ENCODE peak calls at places on chromosome 16, in eight cellular contexts. P is fibroblast of mammary gland, O is AG04449, D is K562, E is mesenchymal stem cell, N is left ventricle myocardium inferior, U is AG10803, G is uterus. J is an unnamed sample.

GRCh38 chr16:67399218-67399733 is 6.0 kb upstream of the TPPP3 start:
- DNase-seq in P (no peak), O (no peak), D (peak; percentile 81), E (peak; percentile 50), N (no peak), U (no peak), G (peak; percentile 56), J (no peak)

GRCh38 chr16:20617271-20617670 is 41.1 kb upstream of the ACSM2B start:
- DNase-seq in P (no peak), O (no peak), D (no peak), E (no peak), N (no peak), U (no peak), G (no peak), J (no peak)

GRCh38 chr16:86498155-86498651 is 12.1 kb upstream of the FOXF1 start:
- DNase-seq in P (no peak), O (no peak), D (no peak), E (peak; percentile 78), N (no peak), U (no peak), G (no peak), J (no peak)

GRCh38 chr16:88824256-88825077 is 12.7 kb upstream of the APRT start:
- DNase-seq in P (no peak), O (no peak), D (no peak), E (no peak), N (no peak), U (no peak), G (no peak), J (no peak)

GRCh38 chr16:177394-177822 is 928 bp downstream of the HBA1 start:
- DNase-seq in P (peak; percentile 38), O (no peak), D (no peak), E (no peak), N (peak; percentile 29), U (no peak), G (no peak), J (no peak)

GRCh38 chr16:55471448-55472097 is 7.4 kb upstream of the MMP2 start:
- DNase-seq in P (peak; percentile 90), O (peak; percentile 60), D (no peak), E (peak; percentile 86), N (no peak), U (peak; percentile 81), G (no peak), J (peak; percentile 85)

GRCh38 chr16:10228779-10229178 is 46.6 kb upstream of the GRIN2A start:
- DNase-seq in P (no peak), O (no peak), D (no peak), E (no peak), N (no peak), U (no peak), G (no peak), J (no peak)

GRCh38 chr16:57906385-57907316 is 64.3 kb downstream of the CNGB1 start:
- DNase-seq in P (no peak), O (no peak), D (no peak), E (no peak), N (no peak), U (peak; percentile 23), G (no peak), J (no peak)

GRCh38 chr16:71214771-71215381 is 15.6 kb downstream of the HYDIN start:
- DNase-seq in P (peak; percentile 0), O (no peak), D (peak; percentile 8), E (no peak), N (no peak), U (no peak), G (no peak), J (peak; percentile 37)

GRCh38 chr16:54582631-54583250 is 296.2 kb upstream of the IRX3 start:
- DNase-seq in P (no peak), O (no peak), D (no peak), E (no peak), N (no peak), U (no peak), G (no peak), J (no peak)

GRCh38 chr16:31331141-31331764 is 23.7 kb upstream of the ITGAX start:
- DNase-seq in P (no peak), O (no peak), D (peak; percentile 5), E (no peak), N (no peak), U (no peak), G (no peak), J (no peak)

GRCh38 chr16:6898896-6899295 is 433.7 kb upstream of the RBFOX1 start:
- DNase-seq in P (no peak), O (no peak), D (no peak), E (no peak), N (no peak), U (no peak), G (no peak), J (no peak)

GRCh38 chr16:51473091-51473490 is 322.0 kb upstream of the SALL1 start:
- DNase-seq in P (peak; percentile 47), O (no peak), D (no peak), E (peak; percentile 17), N (no peak), U (no peak), G (no peak), J (no peak)

GRCh38 chr16:27127293-27127692 is 60.6 kb downstream of the C16orf82 start:
- DNase-seq in P (no peak), O (peak; percentile 60), D (no peak), E (peak; percentile 17), N (no peak), U (peak; percentile 96), G (no peak), J (peak; percentile 36)

GRCh38 chr16:11665071-11665491 is 3.2 kb upstream of the SNN start:
- DNase-seq in P (no peak), O (no peak), D (no peak), E (no peak), N (no peak), U (no peak), G (no peak), J (no peak)

GRCh38 chr16:85902366-85903155 is 3.6 kb downstream of the IRF8 start:
- DNase-seq in P (no peak), O (no peak), D (no peak), E (no peak), N (no peak), U (no peak), G (no peak), J (no peak)

GRCh38 chr16:28212532-28212873 is 738 bp upstream of the XPO6 start:
- DNase-seq in P (peak; percentile 44), O (no peak), D (no peak), E (peak; percentile 48), N (no peak), U (peak; percentile 26), G (no peak), J (peak; percentile 33)
- H3K4me3 ChIP-seq in P (peak overlapping the region; percentile 72), O (peak overlapping the region; percentile 80), D (peak overlapping the region; percentile 86), E (peak overlapping the region; percentile 53), N (peak overlapping the region; percentile 90), U (peak overlapping the region; percentile 82), G (peak overlapping the region; percentile 33), J (peak overlapping the region; percentile 46)

DNA sequence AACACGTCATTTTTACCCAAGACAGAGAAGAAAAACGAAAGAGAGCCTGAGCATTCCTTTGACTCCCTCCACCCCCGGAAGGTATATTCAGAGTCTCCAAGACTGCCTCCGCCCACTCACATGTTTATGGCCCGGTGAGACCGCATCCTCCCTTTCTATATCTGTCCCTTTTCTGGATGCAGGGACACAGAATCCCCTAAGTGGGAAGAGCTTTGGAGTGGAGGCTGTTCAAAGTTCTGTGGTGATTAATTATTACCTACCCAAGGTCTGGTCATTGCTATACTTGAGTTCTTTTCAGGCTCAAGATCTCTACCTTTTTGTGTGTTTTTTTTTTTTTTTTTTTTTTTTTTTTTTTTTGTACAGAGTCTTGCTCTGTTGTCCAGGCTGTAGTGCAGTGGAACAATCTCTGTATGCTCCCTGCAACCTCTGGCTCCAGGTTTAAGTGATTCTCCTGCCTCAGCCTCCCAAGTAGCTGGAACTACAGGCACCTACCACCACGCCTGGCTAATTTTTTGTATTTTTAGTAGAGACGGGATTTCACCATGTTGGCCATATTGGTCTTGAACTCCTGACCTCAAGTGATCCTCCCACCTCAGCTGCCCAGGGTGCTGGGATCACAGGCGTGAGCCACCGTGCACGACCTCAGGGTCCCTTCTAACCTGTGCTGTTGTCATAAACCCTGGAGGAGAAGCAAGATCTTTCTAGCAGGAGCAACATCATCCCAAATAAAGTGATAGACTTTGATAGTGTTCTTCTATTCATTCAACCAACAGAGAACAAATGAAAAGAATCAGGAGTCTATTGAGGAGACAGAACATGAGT is 407.1 kb downstream of the WWOX start:
- DNase-seq in P (no peak), O (no peak), D (no peak), E (no peak), N (no peak), U (peak; percentile 1), G (no peak), J (no peak)
- H3K4me3 ChIP-seq in P (no peak overlapping the region), O (no peak overlapping the region), D (no peak overlapping the region), E (no peak overlapping the region), N (peak overlapping the region; percentile 31), U (peak overlapping the region; percentile 37), G (peak overlapping the region; percentile 27), J (no peak overlapping the region)

GRCh38 chr16:48011466-48011865 is 144.3 kb downstream of the ABCC12 start:
- DNase-seq in P (no peak), O (no peak), D (no peak), E (no peak), N (no peak), U (no peak), G (no peak), J (no peak)

GRCh38 chr16:48013476-48013875 is 142.3 kb downstream of the ABCC12 start:
- DNase-seq in P (no peak), O (no peak), D (no peak), E (no peak), N (no peak), U (no peak), G (no peak), J (peak; percentile 64)

GRCh38 chr16:48014349-48015135 is 141.3 kb downstream of the ABCC12 start:
- DNase-seq in P (peak; percentile 4), O (no peak), D (no peak), E (peak; percentile 36), N (no peak), U (no peak), G (no peak), J (peak; percentile 99)

GRCh38 chr16:48008011-48008410 is 147.8 kb downstream of the ABCC12 start:
- DNase-seq in P (no peak), O (no peak), D (no peak), E (no peak), N (no peak), U (no peak), G (no peak), J (no peak)

GRCh38 chr16:48011888-48012658 is 143.7 kb downstream of the ABCC12 start:
- DNase-seq in P (no peak), O (no peak), D (no peak), E (no peak), N (no peak), U (no peak), G (no peak), J (no peak)
- H3K4me3 ChIP-seq in P (no peak overlapping the region), O (no peak overlapping the region), D (no peak overlapping the region), E (no peak overlapping the region), N (no peak overlapping the region), U (no peak overlapping the region), G (no peak overlapping the region), J (no peak overlapping the region)

DNA sequence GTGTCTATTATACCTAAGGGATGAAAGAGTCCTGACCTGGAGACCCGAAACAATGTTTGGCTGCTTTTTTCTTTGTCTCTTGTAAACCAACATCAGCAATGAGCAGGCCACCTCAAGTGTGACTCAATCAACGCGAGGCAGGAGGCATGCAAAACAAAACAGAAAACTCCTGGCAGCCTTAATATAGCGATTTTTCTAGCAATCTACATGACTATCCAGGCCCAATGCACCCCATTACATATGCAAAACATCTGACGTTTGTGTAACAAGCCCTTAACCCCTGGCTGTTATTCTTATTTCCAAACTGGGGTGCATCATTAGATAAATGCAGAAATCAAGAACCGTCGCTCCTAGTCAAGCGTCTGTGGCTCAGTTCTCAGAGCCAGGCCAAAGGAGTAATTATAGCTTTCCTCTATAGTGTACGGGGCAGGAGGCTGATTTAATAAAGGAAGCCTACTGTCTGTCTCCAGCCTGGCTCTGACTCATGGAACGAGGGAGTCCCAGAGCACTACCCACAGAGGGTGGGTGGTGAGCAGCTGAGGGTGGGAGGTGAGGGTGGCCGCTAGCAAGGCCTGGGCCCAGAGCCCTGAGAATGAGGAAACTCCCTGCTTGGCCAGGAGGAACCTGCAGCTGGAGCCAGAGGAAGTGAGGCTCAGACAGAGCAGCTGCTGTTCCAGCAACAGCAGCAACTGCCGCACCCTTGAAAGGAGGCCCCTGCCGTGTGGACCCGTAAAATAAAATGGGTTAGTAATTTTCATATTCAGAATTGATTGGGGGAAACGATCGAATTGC is 43.9 kb downstream of the CHD9 start:
- DNase-seq in P (peak; percentile 98), O (no peak), D (peak; percentile 53), E (peak; percentile 96), N (peak; percentile 89), U (peak; percentile 92), G (peak; percentile 93), J (peak; percentile 77)
- H3K4me3 ChIP-seq in P (peak overlapping the region; percentile 30), O (peak overlapping the region; percentile 47), D (peak overlapping the region; percentile 47), E (no peak overlapping the region), N (peak overlapping the region; percentile 58), U (peak overlapping the region; percentile 52), G (no peak overlapping the region), J (no peak overlapping the region)

J was measured in bronchial epithelial cell.